ENCODE peak calls at places on chromosomes 7 and 10, in seven cellular contexts. H, E, U, C, A, P and B are unnamed samples.

GRCh38 chr7:30921951-30922401 is 10.3 kb downstream of the AQP1 start:
- DNase-seq in H (no peak), E (peak; percentile 66), U (peak; percentile 38), C (no peak), A (no peak), P (no peak), B (no peak)

GRCh38 chr10:113858541-113858940 is 4.1 kb downstream of the NHLRC2 start:
- DNase-seq in H (peak; percentile 55), E (no peak), U (no peak), C (no peak), A (no peak), P (no peak), B (peak; percentile 23)

GRCh38 chr10:76033457-76034196 is 602.2 kb downstream of the LRMDA start:
- DNase-seq in H (peak; percentile 5), E (no peak), U (no peak), C (peak; percentile 38), A (peak; percentile 93), P (no peak), B (no peak)

GRCh38 chr10:99540673-99541531 is 8.2 kb downstream of the NKX2-3 start:
- DNase-seq in H (no peak), E (peak; percentile 76), U (peak; percentile 79), C (peak; percentile 72), A (peak; percentile 47), P (no peak), B (no peak)

GRCh38 chr7:26659121-26659520 is 205.3 kb downstream of the SKAP2 start:
- DNase-seq in H (no peak), E (no peak), U (no peak), C (no peak), A (no peak), P (no peak), B (no peak)

GRCh38 chr10:95430231-95430951 is 130.8 kb downstream of the SORBS1 start:
- DNase-seq in H (peak; percentile 44), E (no peak), U (peak; percentile 83), C (peak; percentile 80), A (peak; percentile 75), P (peak; percentile 43), B (peak; percentile 77)

GRCh38 chr7:73851410-73852338 is 9.3 kb upstream of the TMEM270 start:
- DNase-seq in H (peak; percentile 99), E (peak; percentile 33), U (no peak), C (no peak), A (peak; percentile 98), P (no peak), B (peak; percentile 92)

GRCh38 chr10:60883187-60883586 is 60.8 kb downstream of the RHOBTB1 start:
- DNase-seq in H (peak; percentile 24), E (no peak), U (peak; percentile 61), C (peak; percentile 51), A (peak; percentile 82), P (no peak), B (peak; percentile 4)

GRCh38 chr10:6203331-6204062 is 765 bp downstream of the PFKFB3 start:
- DNase-seq in H (peak; percentile 47), E (peak; percentile 90), U (peak; percentile 88), C (peak; percentile 95), A (peak; percentile 31), P (peak; percentile 25), B (peak; percentile 89)

GRCh38 chr10:92238062-92238585 is 52.8 kb downstream of the CPEB3 start:
- DNase-seq in H (no peak), E (no peak), U (no peak), C (no peak), A (no peak), P (no peak), B (no peak)

GRCh38 chr7:158975526-158976467 is 119.4 kb downstream of the DYNC2I1 start:
- DNase-seq in H (no peak), E (peak; percentile 72), U (peak; percentile 65), C (peak; percentile 63), A (peak; percentile 66), P (no peak), B (no peak)

GRCh38 chr10:14560794-14561765 is 213.6 kb downstream of the FAM107B start:
- DNase-seq in H (no peak), E (no peak), U (no peak), C (no peak), A (no peak), P (no peak), B (no peak)

GRCh38 chr10:14562197-14562596 is 212.5 kb downstream of the FAM107B start:
- DNase-seq in H (no peak), E (no peak), U (no peak), C (no peak), A (no peak), P (no peak), B (no peak)

GRCh38 chr10:14563359-14563758 is 211.3 kb downstream of the FAM107B start:
- DNase-seq in H (no peak), E (no peak), U (no peak), C (no peak), A (no peak), P (no peak), B (no peak)

GRCh38 chr10:14564268-14564744 is 210.4 kb downstream of the FAM107B start:
- DNase-seq in H (no peak), E (no peak), U (no peak), C (no peak), A (no peak), P (no peak), B (no peak)

DNA sequence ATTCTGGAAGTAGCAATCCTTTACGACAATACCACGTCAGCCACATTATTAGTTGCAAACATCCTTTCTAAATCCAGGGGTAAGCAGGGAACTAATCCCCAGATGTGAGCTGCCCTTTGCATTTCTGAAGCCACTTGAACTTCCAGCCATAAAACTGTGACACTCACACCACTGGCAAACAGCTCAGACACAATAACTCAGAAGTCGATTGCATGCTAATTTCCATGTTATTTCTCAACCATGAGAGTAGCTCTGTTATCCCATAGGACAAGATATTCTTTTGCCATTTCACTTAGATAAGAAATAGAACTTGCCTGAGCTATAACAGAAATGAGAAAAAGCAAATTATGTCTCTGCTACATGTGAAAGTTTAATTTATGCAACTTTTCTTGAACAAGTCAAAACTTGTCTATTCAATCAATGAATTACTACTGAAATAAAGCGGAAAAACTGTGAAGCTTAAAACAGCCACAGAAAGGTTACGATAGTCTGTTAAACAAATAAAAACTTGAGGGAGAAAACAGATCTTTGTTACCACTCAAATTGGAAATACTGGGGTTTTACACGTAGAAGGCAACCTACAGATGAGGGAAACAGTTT is 212.0 kb downstream of the FAM107B start:
- DNase-seq in H (no peak), E (no peak), U (no peak), C (no peak), A (no peak), P (no peak), B (no peak)
- H3K4me1 ChIP-seq in H (peaks cover 17% of the 10 kb centered on the region), E (peaks cover 11% of the 10 kb centered on the region), U (peaks cover 14% of the 10 kb centered on the region), C (no peaks in the 10 kb centered on the region), A (peaks cover 15% of the 10 kb centered on the region), P (no peaks in the 10 kb centered on the region), B (peaks cover 22% of the 10 kb centered on the region)

DNA sequence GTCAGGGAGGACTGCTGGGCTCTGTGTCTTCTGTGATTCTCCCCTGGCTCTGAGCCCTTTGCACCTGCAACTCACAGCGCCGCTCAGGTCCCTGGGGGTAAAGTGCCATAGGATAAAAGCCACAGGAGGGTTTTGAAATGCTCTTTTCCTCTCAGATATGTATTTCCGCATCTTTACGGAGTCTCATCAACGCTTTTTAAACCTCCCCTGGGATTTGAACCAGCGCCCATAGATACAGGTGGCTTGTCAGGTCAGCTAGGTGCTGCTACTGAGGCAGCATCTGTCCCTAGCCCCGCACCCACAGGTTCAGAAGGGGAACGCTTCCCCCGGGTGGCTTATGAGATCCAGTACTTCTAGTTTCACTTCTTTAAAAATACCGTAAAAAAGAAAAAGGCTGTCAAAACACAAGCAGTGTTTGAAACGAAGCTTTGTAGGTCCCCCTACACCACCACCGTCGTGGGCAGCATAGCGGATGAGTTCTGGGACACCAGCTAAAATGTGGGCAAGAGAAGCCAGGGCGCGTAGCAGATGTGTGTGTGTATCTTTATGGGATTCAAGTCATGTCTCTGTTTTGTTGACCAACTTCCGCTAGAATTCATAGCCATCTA is 173.5 kb downstream of the CUX1 start:
- DNase-seq in H (no peak), E (no peak), U (no peak), C (no peak), A (no peak), P (no peak), B (no peak)
- H3K4me3 ChIP-seq in H (no peak overlapping the region), E (no peak overlapping the region), U (no peak overlapping the region), C (no peak overlapping the region), A (no peak overlapping the region), P (no peak overlapping the region), B (no peak overlapping the region)

GRCh38 chr10:3132036-3133025 is 40.3 kb downstream of the PITRM1 start:
- DNase-seq in H (no peak), E (peak; percentile 70), U (no peak), C (no peak), A (no peak), P (no peak), B (peak; percentile 21)
- H3K9ac ChIP-seq in H (no peak overlapping the region), E (no peak overlapping the region), U (no peak overlapping the region), C (no peak overlapping the region), A (no peak overlapping the region), P (no peak overlapping the region), B (no peak overlapping the region)

GRCh38 chr10:32348297-32349198 is 1.6 kb upstream of the EPC1 start:
- DNase-seq in H (no peak), E (peak; percentile 55), U (peak; percentile 63), C (no peak), A (no peak), P (no peak), B (no peak)
- H3K4me1 ChIP-seq in H (peaks cover 5% of the 10 kb centered on the region), E (peaks cover 14% of the 10 kb centered on the region), U (peaks cover 8% of the 10 kb centered on the region), C (peaks cover 20% of the 10 kb centered on the region), A (peaks cover 45% of the 10 kb centered on the region), P (no peaks in the 10 kb centered on the region), B (peaks cover 47% of the 10 kb centered on the region)